ENCODE peak calls at places on chromosome 2, in six cellular contexts. G, D, K, V, J and I are unnamed samples.

GRCh38 chr2:149902104-149902503 is 314.5 kb upstream of the MMADHC start:
- DNase-seq in G (no peak), D (no peak), K (no peak), V (peak), J (no peak), I (peak)

GRCh38 chr2:64675860-64676259 is 22.1 kb upstream of the SERTAD2 start:
- DNase-seq in G (no peak), D (peak), K (peak), V (no peak), J (no peak), I (no peak)

GRCh38 chr2:73938761-73939352 is 12.2 kb downstream of the DGUOK start:
- DNase-seq in G (no peak), D (no peak), K (no peak), V (no peak), J (no peak), I (peak)

GRCh38 chr2:15756882-15757819 is 165.5 kb downstream of the DDX1 start:
- DNase-seq in G (no peak), D (no peak), K (no peak), V (no peak), J (no peak), I (no peak)

GRCh38 chr2:56357655-56358295 is 174.0 kb downstream of the CCDC85A start:
- DNase-seq in G (no peak), D (no peak), K (no peak), V (no peak), J (no peak), I (no peak)

GRCh38 chr2:120765911-120766757 is 30.5 kb downstream of the GLI2 start:
- DNase-seq in G (peak), D (no peak), K (no peak), V (peak), J (peak), I (peak)

GRCh38 chr2:1784087-1784486 is 39.8 kb upstream of the PXDN start:
- DNase-seq in G (no peak), D (no peak), K (no peak), V (peak), J (no peak), I (no peak)

GRCh38 chr2:173226899-173227692 is 127.6 kb upstream of the CDCA7 start:
- DNase-seq in G (peak), D (no peak), K (no peak), V (no peak), J (no peak), I (no peak)

GRCh38 chr2:166614027-166614426 is 120.0 kb upstream of the SCN7A start:
- DNase-seq in G (no peak), D (no peak), K (no peak), V (no peak), J (no peak), I (no peak)